ENCODE peak calls at places on chromosomes 12 and 14, in ten cellular contexts. One of them, this sample, is unnamed.

GRCh38 chr12:121494093-121494787 is 86.6 kb downstream of the KDM2B start:
- DNase-seq in Peyer's patch: peak
- DNase-seq in HFFc6: peak
- DNase-seq in MV-4-11: no peak
- DNase-seq in epithelial cell of proximal tubule: no peak
- DNase-seq in adrenal gland: no peak
- DNase-seq in stimulated activated CD4-positive, alpha-beta T cell treated with anti-CD3 and anti-CD28 coated beads, Interleukin-15, amount 100 ng/mL, for 1 hour: peak
- DNase-seq in neuronal stem cell: peak
- DNase-seq in GM12864: no peak
- DNase-seq in GM13976: peak
- DNase-seq in this sample: no peak

GRCh38 chr14:101557321-101557695 is 4.0 kb upstream of the DIO3 start:
- DNase-seq in adrenal gland: no peak
- DNase-seq in GM13976: no peak
- DNase-seq in MV-4-11: no peak
- DNase-seq in neuronal stem cell: no peak
- DNase-seq in GM12864: no peak
- DNase-seq in epithelial cell of proximal tubule: no peak
- DNase-seq in Peyer's patch: no peak
- DNase-seq in stimulated activated CD4-positive, alpha-beta T cell treated with anti-CD3 and anti-CD28 coated beads, Interleukin-15, amount 100 ng/mL, for 1 hour: no peak
- DNase-seq in HFFc6: no peak
- DNase-seq in this sample: no peak

GRCh38 chr12:13008741-13009380 is 8.8 kb upstream of the HEBP1 start:
- DNase-seq in neuronal stem cell: no peak
- DNase-seq in Peyer's patch: no peak
- DNase-seq in stimulated activated CD4-positive, alpha-beta T cell treated with anti-CD3 and anti-CD28 coated beads, Interleukin-15, amount 100 ng/mL, for 1 hour: no peak
- DNase-seq in HFFc6: peak
- DNase-seq in GM13976: no peak
- DNase-seq in GM12864: no peak
- DNase-seq in adrenal gland: no peak
- DNase-seq in epithelial cell of proximal tubule: no peak
- DNase-seq in MV-4-11: no peak
- DNase-seq in this sample: no peak

GRCh38 chr12:68067762-68068376 is 78.6 kb downstream of the IFNG-AS1 start:
- DNase-seq in GM12864: no peak
- DNase-seq in Peyer's patch: no peak
- DNase-seq in stimulated activated CD4-positive, alpha-beta T cell treated with anti-CD3 and anti-CD28 coated beads, Interleukin-15, amount 100 ng/mL, for 1 hour: no peak
- DNase-seq in GM13976: no peak
- DNase-seq in adrenal gland: no peak
- DNase-seq in neuronal stem cell: no peak
- DNase-seq in epithelial cell of proximal tubule: no peak
- DNase-seq in MV-4-11: no peak
- DNase-seq in HFFc6: no peak
- DNase-seq in this sample: no peak

GRCh38 chr14:59529189-59529588 is 44.9 kb downstream of the JKAMP start:
- DNase-seq in neuronal stem cell: no peak
- DNase-seq in HFFc6: no peak
- DNase-seq in MV-4-11: no peak
- DNase-seq in GM12864: no peak
- DNase-seq in stimulated activated CD4-positive, alpha-beta T cell treated with anti-CD3 and anti-CD28 coated beads, Interleukin-15, amount 100 ng/mL, for 1 hour: no peak
- DNase-seq in adrenal gland: no peak
- DNase-seq in GM13976: no peak
- DNase-seq in Peyer's patch: no peak
- DNase-seq in epithelial cell of proximal tubule: no peak
- DNase-seq in this sample: no peak

GRCh38 chr12:32843528-32844095 is 53.0 kb downstream of the PKP2 start:
- DNase-seq in neuronal stem cell: peak
- DNase-seq in epithelial cell of proximal tubule: peak
- DNase-seq in HFFc6: no peak
- DNase-seq in MV-4-11: no peak
- DNase-seq in adrenal gland: no peak
- DNase-seq in stimulated activated CD4-positive, alpha-beta T cell treated with anti-CD3 and anti-CD28 coated beads, Interleukin-15, amount 100 ng/mL, for 1 hour: no peak
- DNase-seq in Peyer's patch: no peak
- DNase-seq in GM13976: no peak
- DNase-seq in GM12864: no peak
- DNase-seq in this sample: no peak

GRCh38 chr12:87155616-87156015 is 873.6 kb downstream of the C12orf50 start:
- DNase-seq in neuronal stem cell: no peak
- DNase-seq in epithelial cell of proximal tubule: no peak
- DNase-seq in GM12864: no peak
- DNase-seq in HFFc6: no peak
- DNase-seq in Peyer's patch: no peak
- DNase-seq in GM13976: no peak
- DNase-seq in stimulated activated CD4-positive, alpha-beta T cell treated with anti-CD3 and anti-CD28 coated beads, Interleukin-15, amount 100 ng/mL, for 1 hour: no peak
- DNase-seq in MV-4-11: no peak
- DNase-seq in adrenal gland: no peak
- DNase-seq in this sample: no peak

GRCh38 chr12:21695896-21696295 is 38.3 kb upstream of the LDHB start:
- DNase-seq in GM13976: no peak
- DNase-seq in MV-4-11: no peak
- DNase-seq in adrenal gland: no peak
- DNase-seq in GM12864: no peak
- DNase-seq in epithelial cell of proximal tubule: no peak
- DNase-seq in stimulated activated CD4-positive, alpha-beta T cell treated with anti-CD3 and anti-CD28 coated beads, Interleukin-15, amount 100 ng/mL, for 1 hour: no peak
- DNase-seq in Peyer's patch: no peak
- DNase-seq in neuronal stem cell: no peak
- DNase-seq in HFFc6: no peak
- DNase-seq in this sample: no peak

GRCh38 chr14:50085570-50086315 is 30.6 kb downstream of the VCPKMT start:
- DNase-seq in MV-4-11: no peak
- DNase-seq in stimulated activated CD4-positive, alpha-beta T cell treated with anti-CD3 and anti-CD28 coated beads, Interleukin-15, amount 100 ng/mL, for 1 hour: no peak
- DNase-seq in GM12864: peak
- DNase-seq in adrenal gland: peak
- DNase-seq in GM13976: peak
- DNase-seq in neuronal stem cell: no peak
- DNase-seq in HFFc6: peak
- DNase-seq in epithelial cell of proximal tubule: no peak
- DNase-seq in Peyer's patch: no peak
- DNase-seq in this sample: peak

GRCh38 chr14:53591816-53592215 is 364.8 kb downstream of the BMP4 start:
- DNase-seq in MV-4-11: no peak
- DNase-seq in GM12864: no peak
- DNase-seq in epithelial cell of proximal tubule: no peak
- DNase-seq in HFFc6: no peak
- DNase-seq in adrenal gland: no peak
- DNase-seq in GM13976: no peak
- DNase-seq in neuronal stem cell: no peak
- DNase-seq in Peyer's patch: no peak
- DNase-seq in stimulated activated CD4-positive, alpha-beta T cell treated with anti-CD3 and anti-CD28 coated beads, Interleukin-15, amount 100 ng/mL, for 1 hour: no peak
- DNase-seq in this sample: no peak

GRCh38 chr12:14416658-14417057 is 51.2 kb downstream of the ATF7IP start:
- DNase-seq in Peyer's patch: no peak
- DNase-seq in epithelial cell of proximal tubule: no peak
- DNase-seq in GM13976: no peak
- DNase-seq in GM12864: peak
- DNase-seq in stimulated activated CD4-positive, alpha-beta T cell treated with anti-CD3 and anti-CD28 coated beads, Interleukin-15, amount 100 ng/mL, for 1 hour: no peak
- DNase-seq in MV-4-11: peak
- DNase-seq in adrenal gland: no peak
- DNase-seq in neuronal stem cell: peak
- DNase-seq in HFFc6: peak
- DNase-seq in this sample: no peak

GRCh38 chr12:24991209-24992049 is 42.5 kb upstream of the BCAT1 start:
- DNase-seq in GM12864: peak
- DNase-seq in Peyer's patch: no peak
- DNase-seq in adrenal gland: no peak
- DNase-seq in MV-4-11: peak
- DNase-seq in neuronal stem cell: peak
- DNase-seq in stimulated activated CD4-positive, alpha-beta T cell treated with anti-CD3 and anti-CD28 coated beads, Interleukin-15, amount 100 ng/mL, for 1 hour: no peak
- DNase-seq in HFFc6: peak
- DNase-seq in epithelial cell of proximal tubule: no peak
- DNase-seq in GM13976: peak
- DNase-seq in this sample: no peak

GRCh38 chr12:128798543-128799341 is 25.0 kb downstream of the SLC15A4 start:
- DNase-seq in Peyer's patch: no peak
- DNase-seq in adrenal gland: no peak
- DNase-seq in epithelial cell of proximal tubule: no peak
- DNase-seq in neuronal stem cell: no peak
- DNase-seq in HFFc6: no peak
- DNase-seq in GM13976: no peak
- DNase-seq in GM12864: no peak
- DNase-seq in MV-4-11: no peak
- DNase-seq in stimulated activated CD4-positive, alpha-beta T cell treated with anti-CD3 and anti-CD28 coated beads, Interleukin-15, amount 100 ng/mL, for 1 hour: no peak
- DNase-seq in this sample: no peak

GRCh38 chr12:119328111-119328510 is 6.4 kb upstream of the CCDC60 start:
- DNase-seq in Peyer's patch: no peak
- DNase-seq in HFFc6: no peak
- DNase-seq in neuronal stem cell: no peak
- DNase-seq in adrenal gland: no peak
- DNase-seq in GM12864: no peak
- DNase-seq in stimulated activated CD4-positive, alpha-beta T cell treated with anti-CD3 and anti-CD28 coated beads, Interleukin-15, amount 100 ng/mL, for 1 hour: no peak
- DNase-seq in GM13976: no peak
- DNase-seq in epithelial cell of proximal tubule: no peak
- DNase-seq in MV-4-11: peak
- DNase-seq in this sample: no peak

GRCh38 chr12:51801027-51801426 is 47.5 kb downstream of the FIGNL2 start:
- DNase-seq in stimulated activated CD4-positive, alpha-beta T cell treated with anti-CD3 and anti-CD28 coated beads, Interleukin-15, amount 100 ng/mL, for 1 hour: no peak
- DNase-seq in epithelial cell of proximal tubule: no peak
- DNase-seq in adrenal gland: no peak
- DNase-seq in Peyer's patch: no peak
- DNase-seq in GM12864: no peak
- DNase-seq in neuronal stem cell: no peak
- DNase-seq in MV-4-11: no peak
- DNase-seq in HFFc6: no peak
- DNase-seq in GM13976: no peak
- DNase-seq in this sample: no peak

GRCh38 chr12:958449-959123 is 9.1 kb upstream of the RAD52 start:
- DNase-seq in stimulated activated CD4-positive, alpha-beta T cell treated with anti-CD3 and anti-CD28 coated beads, Interleukin-15, amount 100 ng/mL, for 1 hour: no peak
- DNase-seq in epithelial cell of proximal tubule: no peak
- DNase-seq in GM12864: no peak
- DNase-seq in MV-4-11: no peak
- DNase-seq in GM13976: peak
- DNase-seq in Peyer's patch: no peak
- DNase-seq in adrenal gland: no peak
- DNase-seq in HFFc6: no peak
- DNase-seq in neuronal stem cell: no peak
- DNase-seq in this sample: peak

GRCh38 chr12:66405395-66405794 is 103.1 kb downstream of the HELB start:
- DNase-seq in HFFc6: peak
- DNase-seq in GM12864: no peak
- DNase-seq in MV-4-11: no peak
- DNase-seq in Peyer's patch: no peak
- DNase-seq in GM13976: no peak
- DNase-seq in epithelial cell of proximal tubule: no peak
- DNase-seq in neuronal stem cell: no peak
- DNase-seq in stimulated activated CD4-positive, alpha-beta T cell treated with anti-CD3 and anti-CD28 coated beads, Interleukin-15, amount 100 ng/mL, for 1 hour: no peak
- DNase-seq in adrenal gland: no peak
- DNase-seq in this sample: no peak

GRCh38 chr14:105253329-105253682 is 5.0 kb downstream of the BTBD6 start:
- DNase-seq in stimulated activated CD4-positive, alpha-beta T cell treated with anti-CD3 and anti-CD28 coated beads, Interleukin-15, amount 100 ng/mL, for 1 hour: no peak
- DNase-seq in adrenal gland: no peak
- DNase-seq in HFFc6: no peak
- DNase-seq in neuronal stem cell: no peak
- DNase-seq in MV-4-11: no peak
- DNase-seq in epithelial cell of proximal tubule: no peak
- DNase-seq in GM13976: no peak
- DNase-seq in GM12864: no peak
- DNase-seq in Peyer's patch: no peak
- DNase-seq in this sample: no peak

GRCh38 chr12:49048953-49049352 is 11.6 kb downstream of the KMT2D start:
- DNase-seq in epithelial cell of proximal tubule: no peak
- DNase-seq in Peyer's patch: peak
- DNase-seq in GM13976: no peak
- DNase-seq in HFFc6: no peak
- DNase-seq in adrenal gland: no peak
- DNase-seq in stimulated activated CD4-positive, alpha-beta T cell treated with anti-CD3 and anti-CD28 coated beads, Interleukin-15, amount 100 ng/mL, for 1 hour: no peak
- DNase-seq in GM12864: no peak
- DNase-seq in MV-4-11: no peak
- DNase-seq in neuronal stem cell: no peak
- DNase-seq in this sample: no peak

GRCh38 chr14:57835751-57836150 is 30.1 kb downstream of the SLC35F4 start:
- DNase-seq in neuronal stem cell: no peak
- DNase-seq in HFFc6: no peak
- DNase-seq in Peyer's patch: no peak
- DNase-seq in stimulated activated CD4-positive, alpha-beta T cell treated with anti-CD3 and anti-CD28 coated beads, Interleukin-15, amount 100 ng/mL, for 1 hour: no peak
- DNase-seq in GM12864: no peak
- DNase-seq in adrenal gland: no peak
- DNase-seq in GM13976: no peak
- DNase-seq in epithelial cell of proximal tubule: no peak
- DNase-seq in MV-4-11: no peak
- DNase-seq in this sample: no peak

GRCh38 chr12:121214855-121215745 is 5.2 kb downstream of the P2RX4 start:
- DNase-seq in HFFc6: peak
- DNase-seq in adrenal gland: peak
- DNase-seq in GM13976: no peak
- DNase-seq in GM12864: no peak
- DNase-seq in Peyer's patch: no peak
- DNase-seq in neuronal stem cell: no peak
- DNase-seq in MV-4-11: peak
- DNase-seq in stimulated activated CD4-positive, alpha-beta T cell treated with anti-CD3 and anti-CD28 coated beads, Interleukin-15, amount 100 ng/mL, for 1 hour: no peak
- DNase-seq in epithelial cell of proximal tubule: peak
- DNase-seq in this sample: no peak

GRCh38 chr14:68333265-68333664 is 459.6 kb downstream of the ZFP36L1 start:
- DNase-seq in epithelial cell of proximal tubule: no peak
- DNase-seq in GM12864: peak
- DNase-seq in HFFc6: no peak
- DNase-seq in stimulated activated CD4-positive, alpha-beta T cell treated with anti-CD3 and anti-CD28 coated beads, Interleukin-15, amount 100 ng/mL, for 1 hour: no peak
- DNase-seq in adrenal gland: no peak
- DNase-seq in GM13976: no peak
- DNase-seq in MV-4-11: peak
- DNase-seq in neuronal stem cell: no peak
- DNase-seq in Peyer's patch: no peak
- DNase-seq in this sample: no peak